ENCODE peak calls at places on chromosome 17, in eight cellular contexts. H is astrocyte of the spinal cord; N is esophagus squamous epithelium; L is GM12865; A is CD4-positive, CD25-positive, alpha-beta regulatory T cell; Q is upper lobe of right lung; C is aorta; R is neuronal stem cell. W is an unnamed sample.
A peak's percentile ranks its signal among the peaks of the same experiment; 100 is the strongest.

GRCh38 chr17:42467889-42468288 is 9.2 kb downstream of the ATP6V0A1 start:
- DNase-seq in L (no peak), C (no peak), Q (no peak), N (no peak), R (no peak), A (no peak), H (no peak), W (no peak)

GRCh38 chr17:62110923-62111484 is 45.9 kb upstream of the MED13 start:
- DNase-seq in C (no peak), N (no peak), R (no peak), L (no peak), H (no peak), A (no peak), Q (no peak), W (no peak)

GRCh38 chr17:65057520-65058075 is 1.1 kb upstream of the GNA13 start:
- DNase-seq in N (no peak), A (no peak), C (peak; percentile 61), Q (no peak), R (no peak), L (no peak), H (no peak), W (no peak)

GRCh38 chr17:80861892-80862291 is 129.7 kb upstream of the CHMP6 start:
- DNase-seq in R (no peak), C (no peak), L (no peak), A (peak; percentile 84), Q (no peak), H (peak; percentile 49), N (no peak), W (peak; percentile 82)

GRCh38 chr17:4341616-4341977 is 24.9 kb downstream of the UBE2G1 start:
- DNase-seq in N (no peak), R (no peak), C (no peak), H (no peak), L (peak; percentile 14), A (no peak), Q (no peak), W (no peak)

GRCh38 chr17:40471856-40472732 is 28.8 kb downstream of the IGFBP4 start:
- DNase-seq in R (no peak), C (no peak), H (no peak), Q (no peak), N (no peak), L (no peak), A (no peak), W (no peak)

GRCh38 chr17:77182205-77182604 is 41.4 kb downstream of the SEC14L1 start:
- DNase-seq in L (peak; percentile 21), A (peak; percentile 39), Q (no peak), R (no peak), C (no peak), N (no peak), H (no peak), W (no peak)

GRCh38 chr17:9244066-9245052 is 223.0 kb downstream of the NTN1 start:
- DNase-seq in R (no peak), A (no peak), Q (peak; percentile 75), H (peak; percentile 72), L (no peak), N (no peak), C (peak; percentile 77), W (no peak)

GRCh38 chr17:61168506-61168905 is 231.1 kb upstream of the TBX2 start:
- DNase-seq in N (no peak), Q (no peak), L (peak; percentile 38), R (no peak), A (no peak), H (no peak), C (no peak), W (no peak)

GRCh38 chr17:79548116-79548515 is 62.7 kb downstream of the RBFOX3 start:
- DNase-seq in A (no peak), N (no peak), C (no peak), H (no peak), L (no peak), R (no peak), Q (peak; percentile 57), W (no peak)

GRCh38 chr17:27206447-27206846 is 87.5 kb upstream of the WSB1 start:
- DNase-seq in R (no peak), C (no peak), L (peak; percentile 35), N (no peak), A (peak; percentile 43), H (no peak), Q (no peak), W (peak; percentile 16)

GRCh38 chr17:11921296-11921695 is 76.0 kb downstream of the ZNF18 start:
- DNase-seq in N (no peak), L (no peak), H (no peak), Q (no peak), C (no peak), A (no peak), R (no peak), W (no peak)

GRCh38 chr17:15973016-15973415 is 26.5 kb downstream of the ZSWIM7 start:
- DNase-seq in R (no peak), L (no peak), N (no peak), C (no peak), Q (no peak), A (no peak), H (no peak), W (peak; percentile 64)

GRCh38 chr17:82520041-82520910 is 744 bp downstream of the FOXK2 start:
- DNase-seq in Q (peak; percentile 75), H (no peak), N (no peak), A (peak; percentile 58), R (no peak), C (peak; percentile 56), L (peak; percentile 55), W (no peak)

GRCh38 chr17:44044092-44044491 is 22.4 kb downstream of the LSM12 start:
- DNase-seq in L (no peak), N (no peak), C (no peak), A (no peak), R (no peak), H (no peak), Q (no peak), W (no peak)

GRCh38 chr17:58335779-58336455 is 7.3 kb upstream of the TSPOAP1 start:
- DNase-seq in Q (peak; percentile 61), R (no peak), A (peak; percentile 94), N (no peak), C (no peak), H (no peak), L (peak; percentile 93), W (peak; percentile 98)

GRCh38 chr17:58336456-58337094 is 8.0 kb upstream of the TSPOAP1 start:
- DNase-seq in C (no peak), N (no peak), A (peak; percentile 49), H (no peak), R (no peak), Q (peak; percentile 57), L (peak; percentile 61), W (peak; percentile 77)

GRCh38 chr17:58338454-58338841 is 9.9 kb upstream of the TSPOAP1 start:
- DNase-seq in Q (no peak), C (no peak), A (no peak), L (no peak), N (no peak), R (no peak), H (no peak), W (no peak)

GRCh38 chr17:58337600-58338453 is 9.2 kb upstream of the TSPOAP1 start:
- DNase-seq in L (peak; percentile 99), A (peak; percentile 97), N (peak; percentile 81), Q (peak; percentile 92), C (peak; percentile 93), R (no peak), H (peak; percentile 89), W (peak; percentile 96)

GRCh38 chr17:58337126-58337599 is 8.6 kb upstream of the TSPOAP1 start:
- DNase-seq in N (no peak), Q (peak; percentile 62), A (peak; percentile 83), L (peak; percentile 88), C (no peak), H (no peak), R (no peak), W (no peak)
- H3K4me3 ChIP-seq in N (peak overlapping the region; percentile 32), Q (peak overlapping the region; percentile 43), A (peak overlapping the region; percentile 92), L (peak overlapping the region; percentile 94), C (no peak overlapping the region), H (no peak overlapping the region), R (no peak overlapping the region), W (peak overlapping the region; percentile 100)

GRCh38 chr17:72171703-72172670 is 51.2 kb downstream of the SOX9 start:
- DNase-seq in A (no peak), H (no peak), L (no peak), R (no peak), N (no peak), C (no peak), Q (no peak), W (no peak)
- H3K4me3 ChIP-seq in A (no peak overlapping the region), H (no peak overlapping the region), L (no peak overlapping the region), R (no peak overlapping the region), N (no peak overlapping the region), C (no peak overlapping the region), Q (no peak overlapping the region), W (no peak overlapping the region)

DNA sequence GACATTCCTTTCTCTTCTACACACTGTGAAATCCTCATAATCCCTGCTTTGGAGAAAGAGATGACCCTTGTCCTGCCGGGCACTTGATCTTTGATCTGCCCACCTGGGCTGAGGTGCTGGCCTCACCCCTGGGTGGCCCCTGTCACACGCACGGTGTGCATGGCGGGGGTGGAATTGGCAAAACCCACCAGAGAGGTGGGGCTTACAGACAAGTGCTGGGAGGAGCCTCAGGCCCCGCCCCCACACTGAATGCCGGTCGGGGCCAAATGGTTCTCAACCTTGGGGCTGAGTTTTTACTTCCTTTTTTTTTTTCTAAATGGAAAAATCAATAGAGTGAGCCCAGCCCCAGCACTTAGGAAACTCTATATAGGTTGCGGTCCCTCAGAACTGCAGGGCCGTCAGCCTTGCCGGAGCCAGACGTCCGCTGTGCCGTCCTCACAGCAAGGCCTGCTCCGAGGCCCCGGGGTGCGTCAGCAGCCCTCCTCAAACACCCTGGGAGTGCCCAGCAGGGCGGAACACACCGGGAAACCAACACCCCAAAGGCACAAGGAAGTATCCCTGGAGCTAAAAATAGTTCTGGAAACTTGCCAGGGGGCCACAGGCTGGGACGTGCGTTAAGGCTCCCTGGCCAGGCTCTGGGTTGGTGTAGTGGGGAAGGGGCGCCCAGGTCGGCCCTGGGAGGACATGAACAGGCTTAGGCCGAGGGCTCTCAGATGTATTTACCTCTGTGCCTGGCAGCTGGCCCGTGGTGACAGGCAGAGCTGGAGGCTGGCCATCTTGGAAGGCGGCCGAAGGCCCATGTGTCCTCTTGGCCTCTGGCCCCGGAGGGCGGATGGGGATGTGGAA is 11.0 kb downstream of the GPRC5C start:
- DNase-seq in A (no peak), N (no peak), H (no peak), R (no peak), L (peak; percentile 51), Q (peak; percentile 91), C (peak; percentile 90), W (no peak)
- H3K4me3 ChIP-seq in A (no peak overlapping the region), N (peak overlapping the region; percentile 25), H (no peak overlapping the region), R (no peak overlapping the region), L (peak overlapping the region; percentile 11), Q (peak overlapping the region; percentile 31), C (no peak overlapping the region), W (no peak overlapping the region)

DNA sequence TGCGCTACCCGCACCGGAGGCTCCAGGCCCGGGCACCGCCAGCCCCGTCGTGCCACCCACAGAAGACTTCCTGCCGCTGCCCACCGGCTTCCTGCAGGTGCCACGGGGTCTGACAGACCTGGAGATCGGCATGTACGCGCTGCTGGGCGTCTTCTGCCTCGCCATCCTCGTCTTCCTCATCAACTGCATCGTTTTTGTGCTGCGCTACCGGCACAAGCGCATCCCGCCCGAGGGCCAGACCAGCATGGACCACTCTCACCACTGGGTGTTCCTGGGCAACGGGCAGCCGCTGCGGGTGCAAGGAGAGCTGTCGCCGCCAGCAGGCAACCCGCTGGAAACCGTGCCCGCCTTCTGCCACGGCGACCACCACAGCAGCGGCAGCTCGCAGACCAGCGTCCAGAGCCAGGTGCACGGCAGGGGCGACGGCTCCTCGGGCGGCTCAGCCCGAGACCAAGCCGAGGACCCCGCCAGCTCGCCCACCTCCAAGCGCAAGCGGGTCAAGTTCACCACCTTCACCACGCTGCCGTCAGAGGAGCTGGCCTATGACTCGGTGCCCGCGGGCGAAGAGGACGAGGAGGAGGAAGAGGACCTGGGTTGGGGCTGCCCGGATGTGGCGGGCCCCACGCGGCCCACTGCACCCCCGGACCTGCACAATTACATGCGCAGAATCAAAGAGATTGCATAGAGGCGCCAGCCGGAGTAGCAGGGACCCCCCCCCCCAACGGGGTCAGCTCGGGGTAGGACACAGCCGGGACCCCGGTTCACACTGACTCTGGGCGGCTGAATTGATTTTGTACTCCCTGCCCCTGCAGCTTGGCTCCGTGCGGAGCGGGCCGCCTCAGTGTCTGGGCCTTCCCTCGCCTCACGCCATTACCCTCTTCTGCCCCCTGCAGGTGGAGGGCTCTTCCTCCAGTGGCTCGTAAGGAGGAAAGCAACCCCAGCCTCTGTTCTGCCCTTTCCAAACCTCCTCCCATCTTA is 58.5 kb downstream of the TMEM132E start:
- DNase-seq in A (peak; percentile 83), R (peak; percentile 81), H (peak; percentile 31), N (peak; percentile 6), C (peak; percentile 83), Q (peak; percentile 88), L (peak; percentile 78), W (peak; percentile 72)
- H3K4me3 ChIP-seq in A (peak overlapping the region; percentile 13), R (no peak overlapping the region), H (no peak overlapping the region), N (peak overlapping the region; percentile 41), C (no peak overlapping the region), Q (peak overlapping the region; percentile 41), L (no peak overlapping the region), W (peak overlapping the region; percentile 48)

W was measured in Jurkat, Clone E6-1.